ENCODE peak calls at places on chromosome 13, in ten cellular contexts. One of them, this sample, is unnamed.

GRCh38 chr13:84433024-84433423 is 550.8 kb upstream of the SLITRK1 start:
- DNase-seq in CD4-positive, alpha-beta T cell: no peak
- DNase-seq in NB4: no peak
- DNase-seq in lower leg skin: no peak
- DNase-seq in Peyer's patch: no peak
- DNase-seq in NCI-H187: no peak
- DNase-seq in stomach: no peak
- DNase-seq in Caco-2: no peak
- DNase-seq in PC-9: no peak
- DNase-seq in astrocyte of the spinal cord: peak
- DNase-seq in this sample: no peak

GRCh38 chr13:106619688-106620555 is 52.0 kb upstream of the ARGLU1 start:
- DNase-seq in CD4-positive, alpha-beta T cell: peak
- DNase-seq in NB4: peak
- DNase-seq in lower leg skin: peak
- DNase-seq in Peyer's patch: peak
- DNase-seq in NCI-H187: no peak
- DNase-seq in stomach: no peak
- DNase-seq in Caco-2: no peak
- DNase-seq in PC-9: peak
- DNase-seq in astrocyte of the spinal cord: peak
- DNase-seq in this sample: peak

GRCh38 chr13:19596960-19597361 is 35.6 kb upstream of the TPTE2 start:
- DNase-seq in CD4-positive, alpha-beta T cell: no peak
- DNase-seq in NB4: peak
- DNase-seq in lower leg skin: no peak
- DNase-seq in Peyer's patch: no peak
- DNase-seq in NCI-H187: no peak
- DNase-seq in stomach: no peak
- DNase-seq in Caco-2: peak
- DNase-seq in PC-9: no peak
- DNase-seq in astrocyte of the spinal cord: peak
- DNase-seq in this sample: peak

GRCh38 chr13:51923983-51924539 is 62.3 kb downstream of the CCDC70 start:
- DNase-seq in CD4-positive, alpha-beta T cell: no peak
- DNase-seq in NB4: peak
- DNase-seq in lower leg skin: no peak
- DNase-seq in Peyer's patch: no peak
- DNase-seq in NCI-H187: no peak
- DNase-seq in stomach: peak
- DNase-seq in Caco-2: no peak
- DNase-seq in PC-9: no peak
- DNase-seq in astrocyte of the spinal cord: no peak
- DNase-seq in this sample: no peak

GRCh38 chr13:21453352-21454089 is 5.6 kb downstream of the ZDHHC20 start:
- DNase-seq in CD4-positive, alpha-beta T cell: no peak
- DNase-seq in NB4: peak
- DNase-seq in lower leg skin: no peak
- DNase-seq in Peyer's patch: no peak
- DNase-seq in NCI-H187: no peak
- DNase-seq in stomach: no peak
- DNase-seq in Caco-2: no peak
- DNase-seq in PC-9: no peak
- DNase-seq in astrocyte of the spinal cord: no peak
- DNase-seq in this sample: no peak

GRCh38 chr13:91922969-91923592 is 524.7 kb downstream of the GPC5 start:
- DNase-seq in CD4-positive, alpha-beta T cell: no peak
- DNase-seq in NB4: peak
- DNase-seq in lower leg skin: no peak
- DNase-seq in Peyer's patch: no peak
- DNase-seq in NCI-H187: no peak
- DNase-seq in stomach: no peak
- DNase-seq in Caco-2: no peak
- DNase-seq in PC-9: no peak
- DNase-seq in astrocyte of the spinal cord: no peak
- DNase-seq in this sample: no peak

GRCh38 chr13:27968316-27969072 is 621 bp downstream of the CDX2 start:
- DNase-seq in CD4-positive, alpha-beta T cell: no peak
- DNase-seq in NB4: peak
- DNase-seq in lower leg skin: no peak
- DNase-seq in Peyer's patch: no peak
- DNase-seq in NCI-H187: no peak
- DNase-seq in stomach: peak
- DNase-seq in Caco-2: no peak
- DNase-seq in PC-9: no peak
- DNase-seq in astrocyte of the spinal cord: no peak
- DNase-seq in this sample: no peak

GRCh38 chr13:40878321-40878720 is 88.9 kb downstream of the SLC25A15 start:
- DNase-seq in CD4-positive, alpha-beta T cell: no peak
- DNase-seq in NB4: no peak
- DNase-seq in lower leg skin: no peak
- DNase-seq in Peyer's patch: no peak
- DNase-seq in NCI-H187: no peak
- DNase-seq in stomach: no peak
- DNase-seq in Caco-2: no peak
- DNase-seq in PC-9: no peak
- DNase-seq in astrocyte of the spinal cord: no peak
- DNase-seq in this sample: no peak